ENCODE peak calls at places on chromosomes 4 and X, in six cellular contexts. R is lower leg skin, Z is WERI-Rb-1, G is foreskin fibroblast, H is HCT116, B is keratinocyte. D is an unnamed sample.

GRCh38 chrX:21675931-21676330 is 17.8 kb upstream of the KLHL34 start:
- DNase-seq in G (no peak), H (no peak), R (no peak), Z (no peak), B (no peak), D (peak)

GRCh38 chrX:17031827-17032226 is 85.4 kb downstream of the REPS2 start:
- DNase-seq in Z (no peak), G (no peak), R (no peak), H (no peak), B (no peak), D (no peak)

GRCh38 chr4:1402516-1403101 is 3.6 kb downstream of the NKX1-1 start:
- DNase-seq in Z (peak), G (peak), H (no peak), B (no peak), R (peak), D (peak)

GRCh38 chrX:70132877-70133302 is 357 bp upstream of the IGBP1 start:
- DNase-seq in R (no peak), Z (no peak), B (no peak), G (no peak), H (no peak), D (no peak)

GRCh38 chr4:84232311-84233095 is 266.6 kb downstream of the NKX6-1 start:
- DNase-seq in G (no peak), R (no peak), H (no peak), Z (no peak), B (no peak), D (no peak)

GRCh38 chr4:157994863-157995262 is 178.0 kb downstream of the GASK1B start:
- DNase-seq in H (no peak), G (peak), B (no peak), R (no peak), Z (no peak), D (no peak)

GRCh38 chr4:182354867-182355266 is 111.7 kb downstream of the TENM3 start:
- DNase-seq in H (no peak), R (no peak), G (no peak), B (no peak), Z (no peak), D (no peak)

GRCh38 chr4:1244081-1244977 is 4.6 kb downstream of the CTBP1 start:
- DNase-seq in G (peak), B (no peak), H (no peak), R (peak), Z (peak), D (peak)

GRCh38 chr4:88771883-88772450 is 74.3 kb upstream of the NAP1L5 start:
- DNase-seq in Z (no peak), B (no peak), G (no peak), H (no peak), R (no peak), D (no peak)

GRCh38 chr4:106312997-106313522 is 2.9 kb downstream of the TBCK start:
- DNase-seq in Z (no peak), B (no peak), H (no peak), G (no peak), R (no peak), D (no peak)

GRCh38 chrX:45083314-45083713 is 117.4 kb downstream of the DIPK2B start:
- DNase-seq in G (no peak), B (no peak), R (no peak), H (no peak), Z (no peak), D (no peak)

GRCh38 chrX:39301041-39301440 is 499.8 kb downstream of the MID1IP1 start:
- DNase-seq in H (no peak), R (peak), G (no peak), B (no peak), Z (peak), D (no peak)

GRCh38 chr4:123786955-123787354 is 390.4 kb downstream of the SPRY1 start:
- DNase-seq in R (peak), H (no peak), B (no peak), G (peak), Z (no peak), D (no peak)

DNA sequence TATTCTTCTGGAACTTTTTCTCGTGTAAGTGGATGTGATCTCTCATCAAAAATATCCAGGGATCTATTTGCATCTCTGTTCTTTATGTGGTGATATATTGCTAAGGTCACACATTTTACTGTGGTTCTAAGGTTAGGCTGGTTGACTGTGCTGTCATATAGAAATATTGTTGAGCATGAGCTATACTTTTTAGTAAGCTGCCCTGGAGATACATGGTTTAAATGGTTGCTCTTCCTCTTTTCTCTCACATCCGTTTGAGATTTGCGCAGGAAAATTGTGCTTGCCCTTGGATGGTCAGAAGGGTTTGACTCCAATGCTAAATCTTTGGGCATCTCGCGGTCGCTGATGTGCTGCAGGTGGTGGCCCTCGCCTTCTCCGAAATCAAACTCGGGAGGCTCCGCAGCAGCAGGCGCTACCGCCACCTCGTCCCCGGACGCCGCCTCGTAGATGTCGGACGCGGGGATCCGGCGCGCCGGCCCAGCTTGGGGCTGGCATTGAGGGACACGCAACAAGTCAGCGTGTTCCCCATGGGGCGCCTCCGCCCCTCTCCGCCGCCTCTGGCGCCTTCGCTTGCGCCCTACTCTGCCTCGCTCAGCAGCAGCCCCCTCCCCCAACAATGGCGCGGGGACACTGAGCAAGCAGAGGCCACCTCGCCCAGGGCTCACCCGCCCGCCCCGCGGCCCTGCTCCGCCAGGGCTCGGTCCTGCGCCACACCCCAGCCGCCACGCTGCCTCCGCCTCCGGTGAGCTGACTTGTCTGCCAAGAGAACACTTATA is 154.5 kb downstream of the MSN start:
- DNase-seq in Z (no peak), R (no peak), G (peak), B (no peak), H (no peak), D (peak)
- H3K4me3 ChIP-seq in Z (no peak), R (no peak), G (no peak), B (peak), H (no peak), D (peak)

GRCh38 chrX:80576267-80576666 is 156.0 kb downstream of the TENT5D start:
- DNase-seq in H (no peak), B (no peak), G (no peak), Z (no peak), R (no peak), D (no peak)
- H3K4me3 ChIP-seq in H (no peak), B (no peak), G (no peak), Z (no peak), R (no peak), D (no peak)

DNA sequence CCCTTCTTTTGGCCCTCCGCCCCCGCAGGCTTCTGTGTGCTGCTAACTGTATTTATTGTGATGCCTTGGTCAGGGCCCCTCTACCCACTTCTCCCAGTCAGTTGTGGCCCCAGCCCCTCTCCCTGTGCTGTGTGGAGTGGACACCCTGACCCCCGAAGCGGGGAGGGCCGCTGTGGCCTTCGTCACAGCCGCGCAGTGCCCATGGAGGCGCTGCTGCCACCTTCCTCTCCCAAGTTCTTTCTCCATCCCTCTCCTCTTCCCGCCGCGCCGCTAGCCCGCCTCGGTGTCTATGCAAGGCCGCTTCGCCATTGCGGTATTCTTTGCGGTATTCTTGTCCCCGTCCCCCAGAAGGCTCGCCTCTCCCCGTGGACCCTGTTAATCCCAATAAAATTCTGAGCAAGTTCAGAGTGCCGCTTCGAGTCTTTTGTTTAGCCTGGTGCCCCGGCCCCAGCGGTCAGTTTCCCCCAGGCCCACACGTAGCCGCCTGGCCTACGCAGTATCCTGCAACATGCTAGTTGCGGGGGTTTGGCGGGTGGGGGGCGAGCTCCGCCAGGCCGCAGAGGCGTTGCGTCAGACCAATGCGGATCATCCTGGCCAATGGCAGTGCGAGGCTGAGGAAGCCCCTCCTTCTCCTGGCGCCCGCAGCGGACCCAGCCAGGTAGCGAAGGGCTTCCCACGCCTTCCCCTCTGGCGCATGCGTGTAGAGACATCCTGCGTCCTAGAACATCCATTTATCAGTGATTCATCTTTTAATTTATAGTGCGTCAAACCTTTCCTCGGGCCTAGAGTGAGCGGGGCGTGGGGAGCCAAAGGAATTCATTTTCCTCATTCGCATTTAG is 5.6 kb upstream of the KANTR start:
- DNase-seq in B (peak), Z (peak), H (no peak), G (peak), R (peak), D (peak)
- H3K4me3 ChIP-seq in B (peak), Z (peak), H (no peak), G (peak), R (no peak), D (peak)

DNA sequence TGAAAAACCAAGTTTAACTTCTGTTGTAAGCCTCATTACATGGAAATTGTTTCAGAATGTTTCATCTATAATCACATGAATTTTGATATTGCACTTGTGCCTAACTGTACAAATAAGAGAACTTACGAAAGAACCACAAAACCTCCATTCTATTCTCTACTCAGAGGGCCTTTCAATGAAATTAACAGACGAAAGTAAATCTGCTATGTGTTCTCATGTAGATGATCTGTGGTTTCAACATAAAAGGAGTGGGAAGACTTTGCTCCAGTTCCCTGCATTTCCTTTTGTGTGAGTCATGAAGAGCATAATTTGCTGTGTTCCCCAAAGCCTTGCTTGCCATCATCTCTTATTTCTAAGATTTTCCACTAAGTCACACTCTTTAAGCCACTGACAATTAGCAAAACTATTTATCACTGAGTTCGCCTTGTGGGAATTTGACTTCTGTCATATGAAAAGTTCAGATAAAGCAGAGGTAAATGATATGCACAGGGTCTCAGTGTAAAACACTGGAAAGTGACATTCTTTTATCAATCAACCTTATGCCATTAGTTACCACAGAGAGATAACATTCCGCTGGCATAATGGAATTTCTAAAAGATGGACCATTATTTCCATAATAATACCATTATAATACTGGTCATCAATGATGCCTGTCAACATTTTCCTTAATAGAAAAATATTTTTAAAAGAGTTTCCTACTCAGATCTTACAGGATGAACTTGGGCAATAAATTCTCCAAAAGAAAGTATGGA is 329.8 kb downstream of the NR3C2 start:
- DNase-seq in R (no peak), H (no peak), G (peak), Z (no peak), B (no peak), D (no peak)
- H3K4me3 ChIP-seq in R (no peak), H (no peak), G (no peak), Z (no peak), B (no peak), D (no peak)